ENCODE peak calls at places on chromosomes 2 and 18, in four cellular contexts. One of them, this sample, is unnamed. For H3K4me1, the result is how much of the 10 kb centered on the place peaks cover.

GRCh38 chr18:55351980-55352714 is 235.8 kb downstream of the TCF4 start:
- DNase-seq in astrocyte: peak
- DNase-seq in heart left ventricle: no peak
- DNase-seq in testis: no peak
- DNase-seq in this sample: no peak

GRCh38 chr2:15736396-15737180 is 144.9 kb downstream of the DDX1 start:
- DNase-seq in astrocyte: no peak
- DNase-seq in heart left ventricle: no peak
- DNase-seq in testis: no peak
- DNase-seq in this sample: no peak

GRCh38 chr2:133955174-133955573 is 298.7 kb upstream of the MGAT5 start:
- DNase-seq in astrocyte: no peak
- DNase-seq in heart left ventricle: no peak
- DNase-seq in testis: no peak
- DNase-seq in this sample: no peak

GRCh38 chr2:133438026-133438425 is 130.2 kb downstream of the NCKAP5 start:
- DNase-seq in astrocyte: no peak
- DNase-seq in heart left ventricle: no peak
- DNase-seq in testis: no peak
- DNase-seq in this sample: no peak

GRCh38 chr2:222673883-222674282 is 2.4 kb downstream of the MOGAT1 start:
- DNase-seq in astrocyte: no peak
- DNase-seq in heart left ventricle: no peak
- DNase-seq in testis: no peak
- DNase-seq in this sample: no peak

GRCh38 chr2:72415256-72415655 is 267.6 kb upstream of the CYP26B1 start:
- DNase-seq in astrocyte: peak
- DNase-seq in heart left ventricle: no peak
- DNase-seq in testis: no peak
- DNase-seq in this sample: no peak

GRCh38 chr2:1205853-1206252 is 207.4 kb upstream of the TPO start:
- DNase-seq in astrocyte: no peak
- DNase-seq in heart left ventricle: no peak
- DNase-seq in testis: no peak
- DNase-seq in this sample: no peak

GRCh38 chr18:68177807-68178702 is 536.9 kb downstream of the TMX3 start:
- DNase-seq in astrocyte: peak
- DNase-seq in heart left ventricle: no peak
- DNase-seq in testis: no peak
- DNase-seq in this sample: no peak

GRCh38 chr2:231975001-231975400 is 13.5 kb downstream of the DIS3L2 start:
- DNase-seq in astrocyte: no peak
- DNase-seq in heart left ventricle: no peak
- DNase-seq in testis: no peak
- DNase-seq in this sample: no peak

GRCh38 chr2:236309669-236310029 is 45.4 kb upstream of the ASB18 start:
- DNase-seq in astrocyte: peak
- DNase-seq in heart left ventricle: no peak
- DNase-seq in testis: no peak
- DNase-seq in this sample: peak

GRCh38 chr2:112582314-112582746 is 2.1 kb upstream of the CHCHD5 start:
- DNase-seq in astrocyte: peak
- DNase-seq in heart left ventricle: peak
- DNase-seq in testis: peak
- DNase-seq in this sample: peak

GRCh38 chr18:70469916-70470315 is 181.1 kb downstream of the SOCS6 start:
- DNase-seq in astrocyte: peak
- DNase-seq in heart left ventricle: no peak
- DNase-seq in testis: peak
- DNase-seq in this sample: peak

GRCh38 chr2:127472268-127472667 is 54.0 kb downstream of the IWS1 start:
- DNase-seq in astrocyte: no peak
- DNase-seq in heart left ventricle: no peak
- DNase-seq in testis: no peak
- DNase-seq in this sample: no peak

GRCh38 chr18:11937874-11938478 is 29.9 kb upstream of the MPPE1 start:
- DNase-seq in astrocyte: no peak
- DNase-seq in heart left ventricle: peak
- DNase-seq in testis: peak
- DNase-seq in this sample: peak

GRCh38 chr18:38456253-38456652 is 890.7 kb upstream of the CELF4 start:
- DNase-seq in astrocyte: no peak
- DNase-seq in heart left ventricle: no peak
- DNase-seq in testis: no peak
- DNase-seq in this sample: no peak

GRCh38 chr2:127843677-127844076 is 14.3 kb downstream of the POLR2D start:
- DNase-seq in astrocyte: no peak
- DNase-seq in heart left ventricle: no peak
- DNase-seq in testis: no peak
- DNase-seq in this sample: no peak

GRCh38 chr2:62293490-62294212 is 97.7 kb downstream of the B3GNT2 start:
- DNase-seq in astrocyte: peak
- DNase-seq in heart left ventricle: peak
- DNase-seq in testis: peak
- DNase-seq in this sample: peak

GRCh38 chr2:62934501-62934900 is 116.1 kb upstream of the OTX1 start:
- DNase-seq in astrocyte: no peak
- DNase-seq in heart left ventricle: no peak
- DNase-seq in testis: no peak
- DNase-seq in this sample: no peak

GRCh38 chr2:26704441-26704977 is 12.0 kb downstream of the KCNK3 start:
- DNase-seq in astrocyte: peak
- DNase-seq in heart left ventricle: no peak
- DNase-seq in testis: no peak
- DNase-seq in this sample: no peak

GRCh38 chr2:33085646-33086045 is 138.9 kb downstream of the LTBP1 start:
- DNase-seq in astrocyte: peak
- DNase-seq in heart left ventricle: no peak
- DNase-seq in testis: no peak
- DNase-seq in this sample: no peak

GRCh38 chr18:55247032-55247431 is 287.8 kb upstream of the CCDC68 start:
- DNase-seq in astrocyte: no peak
- DNase-seq in heart left ventricle: no peak
- DNase-seq in testis: no peak
- DNase-seq in this sample: no peak

GRCh38 chr2:174744111-174744510 is 20.2 kb downstream of the CHRNA1 start:
- DNase-seq in astrocyte: no peak
- DNase-seq in heart left ventricle: no peak
- DNase-seq in testis: no peak
- DNase-seq in this sample: no peak

GRCh38 chr18:13703899-13704298 is 22.5 kb downstream of the FAM210A start:
- DNase-seq in astrocyte: peak
- DNase-seq in heart left ventricle: no peak
- DNase-seq in testis: no peak
- DNase-seq in this sample: no peak

GRCh38 chr2:120917876-120918275 is 182.2 kb downstream of the GLI2 start:
- DNase-seq in astrocyte: no peak
- DNase-seq in heart left ventricle: no peak
- DNase-seq in testis: no peak
- DNase-seq in this sample: no peak

GRCh38 chr2:206971805-206972204 is 32.5 kb downstream of the CPO start:
- DNase-seq in astrocyte: no peak
- DNase-seq in heart left ventricle: no peak
- DNase-seq in testis: no peak
- DNase-seq in this sample: no peak

GRCh38 chr2:208147008-208147407 is 1.1 kb upstream of the CRYGB start:
- DNase-seq in astrocyte: no peak
- DNase-seq in heart left ventricle: no peak
- DNase-seq in testis: no peak
- DNase-seq in this sample: no peak

GRCh38 chr2:44444881-44445280 is 83.1 kb downstream of the CAMKMT start:
- DNase-seq in astrocyte: no peak
- DNase-seq in heart left ventricle: no peak
- DNase-seq in testis: no peak
- DNase-seq in this sample: no peak

GRCh38 chr2:200713704-200714064 is 98.0 kb upstream of the BZW1 start:
- DNase-seq in astrocyte: no peak
- DNase-seq in heart left ventricle: no peak
- DNase-seq in testis: no peak
- DNase-seq in this sample: no peak

GRCh38 chr2:140814141-140814540 is 1316.7 kb downstream of the LRP1B start:
- DNase-seq in astrocyte: no peak
- DNase-seq in heart left ventricle: no peak
- DNase-seq in testis: no peak
- DNase-seq in this sample: no peak

GRCh38 chr18:32048507-32049091 is 30.0 kb downstream of the RNF125 start:
- DNase-seq in astrocyte: no peak
- DNase-seq in heart left ventricle: peak
- DNase-seq in testis: peak
- DNase-seq in this sample: no peak

GRCh38 chr2:236250286-236250685 is 13.9 kb downstream of the ASB18 start:
- DNase-seq in astrocyte: no peak
- DNase-seq in heart left ventricle: no peak
- DNase-seq in testis: no peak
- DNase-seq in this sample: no peak

GRCh38 chr2:237901932-237902846 is 42.8 kb downstream of the RAMP1 start:
- DNase-seq in astrocyte: no peak
- DNase-seq in heart left ventricle: no peak
- DNase-seq in testis: no peak
- DNase-seq in this sample: no peak

GRCh38 chr2:54456526-54457325 is 599 bp downstream of the SPTBN1 start:
- DNase-seq in astrocyte: peak
- DNase-seq in heart left ventricle: peak
- DNase-seq in testis: peak
- DNase-seq in this sample: peak

GRCh38 chr2:108534577-108535379 is 508 bp downstream of the LIMS1 start:
- DNase-seq in astrocyte: no peak
- DNase-seq in heart left ventricle: peak
- DNase-seq in testis: peak
- DNase-seq in this sample: peak

GRCh38 chr18:9042766-9043481 is 59.6 kb upstream of the NDUFV2 start:
- DNase-seq in astrocyte: no peak
- DNase-seq in heart left ventricle: no peak
- DNase-seq in testis: no peak
- DNase-seq in this sample: no peak

GRCh38 chr18:9043581-9043980 is 58.9 kb upstream of the NDUFV2 start:
- DNase-seq in astrocyte: no peak
- DNase-seq in heart left ventricle: no peak
- DNase-seq in testis: no peak
- DNase-seq in this sample: no peak

GRCh38 chr18:9048808-9049494 is 53.5 kb upstream of the NDUFV2 start:
- DNase-seq in astrocyte: peak
- DNase-seq in heart left ventricle: no peak
- DNase-seq in testis: no peak
- DNase-seq in this sample: no peak

GRCh38 chr18:9049495-9049809 is 53.0 kb upstream of the NDUFV2 start:
- DNase-seq in astrocyte: no peak
- DNase-seq in heart left ventricle: no peak
- DNase-seq in testis: no peak
- DNase-seq in this sample: no peak

GRCh38 chr18:9047715-9048114 is 54.8 kb upstream of the NDUFV2 start:
- DNase-seq in astrocyte: no peak
- DNase-seq in heart left ventricle: no peak
- DNase-seq in testis: no peak
- DNase-seq in this sample: no peak
- TF ChIP-seq CTCF in astrocyte: no peak
- TF ChIP-seq CTCF in heart left ventricle: no peak
- TF ChIP-seq CTCF in testis: no peak
- TF ChIP-seq CTCF in this sample: no peak

DNA sequence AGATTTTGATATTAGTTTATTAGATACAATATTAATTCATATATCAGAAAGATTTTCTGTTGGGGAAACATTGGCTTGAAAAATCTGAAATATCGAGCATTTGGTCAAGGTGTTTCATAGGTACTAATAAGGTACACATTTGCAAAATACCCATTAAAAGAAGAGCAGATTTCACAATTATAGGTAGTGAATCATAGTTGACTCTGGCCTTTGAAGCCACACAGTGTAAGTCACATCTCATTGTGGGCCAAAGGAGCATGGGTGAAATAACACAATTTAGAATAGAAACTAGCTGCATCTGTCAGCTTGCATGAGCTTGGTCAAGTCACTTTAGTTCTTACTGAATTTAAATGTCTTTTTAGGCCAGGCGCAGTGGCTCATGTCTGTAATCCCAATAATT is 4.9 kb downstream of the KDM3A start:
- DNase-seq in astrocyte: no peak
- DNase-seq in heart left ventricle: no peak
- DNase-seq in testis: no peak
- DNase-seq in this sample: no peak
- H3K4me1 ChIP-seq in astrocyte: under half
- H3K4me1 ChIP-seq in heart left ventricle: under half
- H3K4me1 ChIP-seq in testis: under half
- H3K4me1 ChIP-seq in this sample: under half

GRCh38 chr2:9796056-9796792 is 47.0 kb upstream of the TAF1B start:
- DNase-seq in astrocyte: no peak
- DNase-seq in heart left ventricle: no peak
- DNase-seq in testis: no peak
- DNase-seq in this sample: no peak
- TF ChIP-seq CTCF in astrocyte: no peak
- TF ChIP-seq CTCF in heart left ventricle: no peak
- TF ChIP-seq CTCF in testis: peak
- TF ChIP-seq CTCF in this sample: peak

GRCh38 chr2:135960598-135961551 is 24.6 kb downstream of the DARS1 start:
- DNase-seq in astrocyte: peak
- DNase-seq in heart left ventricle: no peak
- DNase-seq in testis: no peak
- DNase-seq in this sample: no peak

GRCh38 chr2:135969655-135970387 is 15.6 kb downstream of the DARS1 start:
- DNase-seq in astrocyte: no peak
- DNase-seq in heart left ventricle: no peak
- DNase-seq in testis: no peak
- DNase-seq in this sample: no peak

GRCh38 chr2:135962401-135963138 is 22.9 kb downstream of the DARS1 start:
- DNase-seq in astrocyte: peak
- DNase-seq in heart left ventricle: no peak
- DNase-seq in testis: no peak
- DNase-seq in this sample: no peak

GRCh38 chr2:135963841-135964240 is 21.6 kb downstream of the DARS1 start:
- DNase-seq in astrocyte: peak
- DNase-seq in heart left ventricle: no peak
- DNase-seq in testis: no peak
- DNase-seq in this sample: no peak

GRCh38 chr2:135965756-135966155 is 19.7 kb downstream of the DARS1 start:
- DNase-seq in astrocyte: no peak
- DNase-seq in heart left ventricle: no peak
- DNase-seq in testis: no peak
- DNase-seq in this sample: no peak
- H3K4me1 ChIP-seq in astrocyte: under half
- H3K4me1 ChIP-seq in heart left ventricle: under half
- H3K4me1 ChIP-seq in testis: under half
- H3K4me1 ChIP-seq in this sample: under half

DNA sequence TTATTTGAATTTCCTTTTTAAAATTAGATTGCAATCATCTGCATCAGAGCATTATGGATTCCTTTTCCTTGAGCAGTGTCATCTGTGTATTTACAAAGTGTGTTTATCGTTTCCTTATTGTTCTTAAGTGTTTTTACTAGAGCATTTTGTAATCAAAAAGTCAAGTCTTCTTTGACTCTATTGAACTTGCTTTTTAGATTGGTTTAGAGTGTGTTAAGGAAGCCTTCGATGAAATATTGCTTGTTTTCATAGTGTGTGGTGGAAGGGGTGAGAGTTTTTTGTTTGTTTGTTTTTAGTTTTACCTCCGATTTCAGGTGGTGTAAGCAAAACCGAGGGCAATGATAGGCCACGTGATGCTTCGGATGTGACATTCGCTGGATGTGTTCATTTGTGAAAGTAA is 45.7 kb downstream of the ARHGAP28 start:
- DNase-seq in astrocyte: no peak
- DNase-seq in heart left ventricle: no peak
- DNase-seq in testis: no peak
- DNase-seq in this sample: no peak
- TF ChIP-seq CTCF in astrocyte: no peak
- TF ChIP-seq CTCF in heart left ventricle: no peak
- TF ChIP-seq CTCF in testis: no peak
- TF ChIP-seq CTCF in this sample: no peak

This sample was measured in BE2C.